ENCODE peak calls at places on chromosomes 16 and 17, in five cellular contexts. N is A549, M is IMR-90, B is GM12878, P is K562. C is an unnamed sample.

GRCh38 chr17:75524971-75525805 is at the start of gene LLGL2:
- DNase-seq in P (peak), B (no peak), N (peak), M (peak), C (peak)

GRCh38 chr16:57115504-57116182 is 23.3 kb downstream of the CPNE2 start:
- DNase-seq in N (no peak), P (no peak), B (no peak), M (peak), C (peak)

GRCh38 chr16:55856950-55857349 is 18.2 kb downstream of the CES5A start:
- DNase-seq in M (no peak), B (no peak), N (no peak), P (no peak), C (no peak)

GRCh38 chr17:2532146-2532720 is 20.5 kb upstream of the METTL16 start:
- DNase-seq in M (no peak), N (no peak), B (no peak), P (no peak), C (no peak)

GRCh38 chr17:46001390-46002310 is 2.6 kb downstream of the STH start:
- DNase-seq in M (no peak), B (no peak), P (no peak), N (no peak), C (no peak)

GRCh38 chr17:17851101-17851500 is 14.3 kb upstream of the SREBF1 start:
- DNase-seq in P (no peak), M (no peak), B (no peak), N (no peak), C (no peak)

GRCh38 chr16:9612267-9612666 is 520.8 kb downstream of the HAPSTR1 start:
- DNase-seq in P (no peak), B (no peak), N (no peak), M (no peak), C (no peak)

GRCh38 chr17:77498056-77498785 is 357.5 kb downstream of the SEC14L1 start:
- DNase-seq in M (no peak), P (no peak), N (no peak), B (no peak), C (peak)

GRCh38 chr16:700684-701584 is 4.7 kb downstream of the FBXL16 start:
- DNase-seq in M (no peak), P (peak), B (no peak), N (no peak), C (no peak)

GRCh38 chr16:81174644-81175324 is 63.7 kb upstream of the BCO1 start:
- DNase-seq in P (no peak), M (peak), B (no peak), N (peak), C (no peak)

GRCh38 chr17:57432507-57433277 is 176.4 kb downstream of the MSI2 start:
- DNase-seq in N (no peak), P (no peak), M (no peak), B (no peak), C (no peak)

GRCh38 chr16:83699817-83700216 is 108.0 kb upstream of the HSBP1 start:
- DNase-seq in P (no peak), M (no peak), N (no peak), B (no peak), C (no peak)

GRCh38 chr17:82848022-82848592 is 8.3 kb upstream of the ZNF750 start:
- DNase-seq in P (no peak), N (no peak), M (peak), B (no peak), C (no peak)

GRCh38 chr16:53518550-53519416 is 15.8 kb upstream of the AKTIP start:
- DNase-seq in N (no peak), P (no peak), B (peak), M (peak), C (no peak)

GRCh38 chr17:7445011-7445927 is at the start of gene CHRNB1:
- DNase-seq in B (no peak), N (peak), M (peak), P (peak), C (peak)

GRCh38 chr16:54318941-54319340 is 32.4 kb upstream of the IRX3 start:
- DNase-seq in B (no peak), N (no peak), P (no peak), M (no peak), C (no peak)

GRCh38 chr17:74778960-74779359 is 2.8 kb upstream of the NAT9 start:
- DNase-seq in P (no peak), M (peak), B (no peak), N (no peak), C (no peak)

GRCh38 chr17:76989519-76989918 is 121.3 kb downstream of the MGAT5B start:
- DNase-seq in N (no peak), P (no peak), B (no peak), M (no peak), C (no peak)

GRCh38 chr16:58843675-58844074 is 109.6 kb upstream of the GOT2 start:
- DNase-seq in N (no peak), M (peak), P (peak), B (peak), C (peak)

GRCh38 chr17:41521574-41522261 is 3.0 kb upstream of the KRT15 start:
- DNase-seq in P (peak), N (peak), M (peak), B (no peak), C (no peak)

GRCh38 chr16:11149011-11149616 is 106.9 kb downstream of the SOCS1 start:
- DNase-seq in N (no peak), M (peak), B (no peak), P (peak), C (no peak)

GRCh38 chr17:21592774-21593173 is 99.5 kb upstream of the KCNJ18 start:
- DNase-seq in P (no peak), M (no peak), B (no peak), N (no peak), C (no peak)

GRCh38 chr16:76456016-76456415 is 178.8 kb downstream of the CNTNAP4 start:
- DNase-seq in P (no peak), B (no peak), N (no peak), M (no peak), C (no peak)

GRCh38 chr17:44086364-44087311 is 16.1 kb downstream of the G6PC3 start:
- DNase-seq in P (peak), N (peak), M (peak), B (no peak), C (peak)

GRCh38 chr16:5523794-5524193 is 426.2 kb upstream of the EEF2KMT start:
- DNase-seq in M (no peak), B (no peak), N (no peak), P (no peak), C (no peak)

GRCh38 chr17:604719-605118 is 109.9 kb downstream of the VPS53 start:
- DNase-seq in P (no peak), B (no peak), M (peak), N (no peak), C (no peak)

GRCh38 chr17:608911-609882 is 105.4 kb downstream of the VPS53 start:
- DNase-seq in N (no peak), P (no peak), M (peak), B (peak), C (peak)

GRCh38 chr17:606501-607243 is 108.0 kb downstream of the VPS53 start:
- DNase-seq in B (no peak), N (no peak), P (no peak), M (peak), C (no peak)

GRCh38 chr17:610285-610684 is 104.4 kb downstream of the VPS53 start:
- DNase-seq in B (no peak), M (no peak), N (no peak), P (no peak), C (no peak)

GRCh38 chr17:607341-608060 is 107.1 kb downstream of the VPS53 start:
- DNase-seq in M (peak), N (no peak), P (no peak), B (no peak), C (no peak)
- TF ChIP-seq RCOR1 in M (no peak), N (no peak), P (no peak), B (no peak), C (no peak)

DNA sequence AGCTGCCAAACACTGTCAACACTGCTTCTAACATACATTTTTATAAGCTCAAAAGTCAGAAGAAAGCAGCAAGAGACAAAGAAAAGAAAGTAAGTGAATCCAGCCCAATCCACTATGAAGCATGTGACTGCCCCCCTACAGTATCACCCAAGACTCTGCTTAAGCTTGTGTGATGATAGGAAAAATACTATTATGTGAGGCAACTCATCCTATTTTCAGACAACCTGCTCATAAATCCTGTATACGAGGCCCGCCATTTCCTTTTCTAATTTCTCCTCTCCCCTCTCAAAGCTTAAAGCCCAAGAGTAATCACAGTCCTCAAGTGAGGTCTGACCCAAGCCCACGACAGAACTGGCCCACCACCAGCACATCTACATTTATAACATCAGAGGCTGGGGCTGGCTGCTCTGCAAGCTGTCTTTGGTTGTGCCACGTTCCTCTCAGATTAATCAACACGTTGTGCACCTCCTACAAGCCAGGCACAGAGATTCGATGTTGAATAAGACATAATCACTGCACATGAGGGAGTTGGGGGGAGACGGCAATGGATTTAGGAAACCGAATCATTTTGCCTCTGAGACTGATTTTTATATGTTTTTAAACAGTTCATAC is 16.2 kb downstream of the USP31 start:
- DNase-seq in B (no peak), M (peak), P (no peak), N (no peak), C (no peak)
- TF ChIP-seq RCOR1 in B (no peak), M (no peak), P (no peak), N (no peak), C (no peak)

GRCh38 chr17:61442136-61442775 is 10.0 kb upstream of the TBX4 start:
- DNase-seq in P (no peak), N (no peak), B (no peak), M (no peak), C (no peak)

GRCh38 chr17:61442878-61443474 is 9.2 kb upstream of the TBX4 start:
- DNase-seq in N (no peak), P (no peak), M (no peak), B (no peak), C (peak)

GRCh38 chr17:61443475-61443882 is 8.7 kb upstream of the TBX4 start:
- DNase-seq in P (peak), M (no peak), N (no peak), B (no peak), C (peak)

GRCh38 chr17:61444831-61445230 is 7.4 kb upstream of the TBX4 start:
- DNase-seq in P (no peak), N (peak), B (no peak), M (peak), C (no peak)

DNA sequence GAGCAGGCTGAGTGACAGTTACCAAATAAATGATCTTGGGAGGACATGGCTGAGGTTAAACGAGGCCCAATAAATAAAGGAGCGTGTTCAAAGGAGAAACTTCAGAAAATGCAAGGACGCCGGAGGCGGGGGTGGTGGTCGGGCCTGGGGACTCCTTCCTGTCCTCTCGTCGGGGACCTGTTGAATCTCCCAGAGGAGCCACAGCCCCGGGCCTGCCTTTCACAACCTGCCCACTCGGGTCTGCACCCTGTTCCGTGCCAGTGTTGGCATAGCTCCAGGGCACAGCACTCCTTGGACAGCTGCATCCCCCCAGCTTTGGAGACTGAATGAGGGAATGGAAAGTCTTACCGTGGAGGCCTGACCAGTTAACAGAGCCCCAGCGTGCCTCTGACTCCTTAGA is 8.1 kb upstream of the TBX4 start:
- DNase-seq in M (no peak), P (no peak), B (no peak), N (no peak), C (peak)
- TF ChIP-seq RCOR1 in M (no peak), P (no peak), B (no peak), N (no peak), C (no peak)

GRCh38 chr17:50979524-50979927 is 113.4 kb upstream of the TOB1 start:
- DNase-seq in P (peak), N (no peak), B (no peak), M (no peak), C (no peak)
- TF ChIP-seq RCOR1 in P (peak), N (no peak), B (no peak), M (no peak), C (no peak)

GRCh38 chr16:19809121-19809635 is 75.5 kb downstream of the GPRC5B start:
- DNase-seq in P (no peak), N (no peak), M (peak), B (no peak), C (no peak)
- TF ChIP-seq RCOR1 in P (no peak), N (no peak), M (no peak), B (no peak), C (no peak)

DNA sequence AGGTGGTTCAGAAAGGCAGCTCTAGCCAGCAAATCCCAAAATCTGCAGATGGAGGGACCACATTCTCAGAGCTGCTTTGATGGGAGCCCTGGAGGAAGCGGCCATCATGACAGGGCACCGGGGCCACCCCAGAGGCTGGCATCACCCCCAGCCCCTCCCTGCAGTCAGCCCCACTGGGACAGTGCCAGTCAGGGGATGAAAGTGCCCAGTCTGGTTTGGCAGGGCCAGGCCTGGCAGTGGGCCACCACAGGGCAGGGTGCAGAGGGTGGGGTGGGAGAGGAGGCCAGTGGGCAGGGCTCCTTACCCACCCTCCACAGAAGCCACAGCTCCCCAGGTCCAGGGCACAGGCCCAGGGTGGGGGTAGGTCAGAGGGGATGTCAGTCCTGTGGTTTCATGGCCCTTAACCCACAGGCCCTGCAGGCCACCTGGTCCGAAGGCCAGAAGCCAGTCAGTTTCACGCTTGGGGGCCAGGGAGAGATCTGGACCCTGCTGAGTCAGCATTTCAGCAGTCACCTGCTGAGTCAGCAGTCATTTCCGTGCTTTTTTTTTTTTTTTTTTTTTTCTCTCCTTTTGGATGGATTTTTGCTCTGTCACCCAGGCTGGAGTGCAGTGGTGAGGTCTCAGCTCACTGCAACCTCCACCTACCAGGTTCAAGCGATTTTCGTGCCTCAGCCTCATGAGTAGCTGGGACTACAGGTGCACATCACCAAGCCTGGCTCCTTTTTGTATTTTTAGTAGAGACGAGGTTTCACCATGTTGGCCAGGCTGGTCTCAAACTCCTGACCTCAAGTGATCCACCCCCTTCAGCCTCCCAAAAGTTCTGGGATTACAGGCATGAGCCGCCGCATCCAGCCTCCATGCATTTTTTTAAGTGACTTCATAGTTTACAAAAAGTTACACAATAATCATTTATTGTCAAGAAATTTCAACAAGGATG is 10.4 kb downstream of the SLC25A10 start:
- DNase-seq in P (peak), N (no peak), M (no peak), B (no peak), C (peak)
- TF ChIP-seq RCOR1 in P (no peak), N (no peak), M (no peak), B (no peak), C (no peak)

DNA sequence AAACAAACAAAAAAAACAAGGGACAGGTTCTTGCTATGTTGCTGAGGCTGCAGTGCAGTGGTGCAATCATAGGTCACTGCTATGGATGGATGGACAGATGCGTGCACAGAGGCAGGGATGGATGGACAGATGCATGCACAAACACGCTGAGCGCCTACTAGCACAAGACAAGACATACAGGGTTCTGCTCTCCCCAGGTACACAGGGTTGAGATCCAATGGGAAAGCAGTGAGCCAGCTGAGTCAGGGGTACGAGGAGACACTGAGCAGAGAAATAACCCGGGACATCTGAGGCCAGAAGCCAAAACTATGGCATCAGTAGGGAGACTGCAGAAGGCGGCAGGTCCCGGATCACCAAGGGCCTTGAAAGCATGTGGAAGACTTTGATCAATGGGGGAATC is 6.2 kb downstream of the IL32 start:
- DNase-seq in M (no peak), B (no peak), N (no peak), P (no peak), C (no peak)
- TF ChIP-seq RCOR1 in M (no peak), B (no peak), N (no peak), P (no peak), C (no peak)

C was measured in SK-N-SH.